ENCODE peak calls at places on chromosomes 7 and 10, in five cellular contexts. G, L, I, P and R are unnamed samples.

GRCh38 chr7:46229409-46229808 is 308.3 kb upstream of the IGFBP3 start:
- DNase-seq in G (peak), L (no peak), I (no peak), P (no peak), R (no peak)

GRCh38 chr10:17026686-17027485 is 102.7 kb downstream of the CUBN start:
- DNase-seq in G (no peak), L (no peak), I (no peak), P (no peak), R (no peak)

GRCh38 chr10:120336910-120337540 is 120.0 kb upstream of the PLPP4 start:
- DNase-seq in G (peak), L (no peak), I (peak), P (peak), R (peak)

GRCh38 chr7:143283344-143283743 is 1.4 kb upstream of the TMEM139 start:
- DNase-seq in G (no peak), L (no peak), I (no peak), P (no peak), R (no peak)

GRCh38 chr7:19404912-19405329 is 259.7 kb upstream of the FERD3L start:
- DNase-seq in G (no peak), L (no peak), I (peak), P (no peak), R (no peak)

GRCh38 chr10:110034596-110034995 is 26.8 kb downstream of the ADD3 start:
- DNase-seq in G (no peak), L (no peak), I (no peak), P (no peak), R (no peak)

GRCh38 chr10:83425306-83425705 is 714.0 kb upstream of the GHITM start:
- DNase-seq in G (no peak), L (no peak), I (no peak), P (no peak), R (no peak)

GRCh38 chr10:6980353-6980752 is 400.3 kb upstream of the PRKCQ start:
- DNase-seq in G (no peak), L (no peak), I (peak), P (no peak), R (no peak)

GRCh38 chr10:113573368-113573767 is 20.5 kb downstream of the HABP2 start:
- DNase-seq in G (no peak), L (no peak), I (no peak), P (no peak), R (no peak)

GRCh38 chr10:69731698-69732097 is 70.0 kb upstream of the COL13A1 start:
- DNase-seq in G (no peak), L (no peak), I (no peak), P (no peak), R (no peak)

GRCh38 chr10:30039988-30040387 is 19.4 kb downstream of the JCAD start:
- DNase-seq in G (no peak), L (no peak), I (no peak), P (no peak), R (no peak)

GRCh38 chr7:142440219-142441073 is 182.6 kb upstream of the PRSS58 start:
- DNase-seq in G (no peak), L (no peak), I (no peak), P (no peak), R (no peak)

GRCh38 chr10:49286686-49287085 is 12.3 kb upstream of the C10orf71 start:
- DNase-seq in G (no peak), L (no peak), I (no peak), P (no peak), R (no peak)

GRCh38 chr7:156111-157007 is 36.0 kb upstream of the FAM20C start:
- DNase-seq in G (no peak), L (no peak), I (no peak), P (no peak), R (no peak)

GRCh38 chr10:77279207-77279606 is 358.4 kb downstream of the KCNMA1 start:
- DNase-seq in G (no peak), L (no peak), I (peak), P (peak), R (peak)